ENCODE peak calls at places on chromosomes 12 and 14, in ten cellular contexts. I is stomach, Q is GM12878, B is K562, N is transverse colon, U is HL-60, A is sigmoid colon, C is HCT116, Y is endothelial cell of umbilical vein, Z is GM23338. T is an unnamed sample.

GRCh38 chr14:22598099-22598895 is at the start of gene ABHD4:
- DNase-seq in Y (peak), Q (no peak), Z (peak), U (peak), N (peak), A (peak), B (peak), I (peak), C (no peak), T (no peak)

GRCh38 chr12:73867147-73867546 is 670.5 kb upstream of the ATXN7L3B start:
- DNase-seq in I (no peak), Z (no peak), A (no peak), U (no peak), C (no peak), N (no peak), B (no peak), Q (no peak), Y (no peak), T (no peak)

GRCh38 chr12:56078427-56078826 is 1.5 kb upstream of the ERBB3 start:
- DNase-seq in Z (peak), I (no peak), N (no peak), U (no peak), B (no peak), A (no peak), Y (no peak), Q (no peak), C (no peak), T (no peak)

GRCh38 chr12:138898-139534 is 72.4 kb downstream of the IQSEC3 start:
- DNase-seq in Z (peak), Q (no peak), A (no peak), Y (no peak), U (no peak), C (no peak), B (no peak), N (no peak), I (no peak), T (no peak)

GRCh38 chr14:95564060-95564459 is 29.2 kb downstream of the GLRX5 start:
- DNase-seq in U (no peak), B (no peak), Z (no peak), C (no peak), A (no peak), Q (no peak), N (no peak), I (no peak), Y (no peak), T (no peak)

GRCh38 chr12:91127751-91128150 is 16.5 kb upstream of the LUM start:
- DNase-seq in C (no peak), B (no peak), I (no peak), N (no peak), Y (no peak), A (no peak), U (no peak), Q (no peak), Z (no peak), T (no peak)

GRCh38 chr14:20886091-20886490 is 5.1 kb upstream of the RNASE3 start:
- DNase-seq in I (no peak), A (no peak), C (no peak), Y (no peak), U (peak), B (no peak), Z (no peak), Q (no peak), N (no peak), T (no peak)

GRCh38 chr14:81446279-81447007 is 46.3 kb upstream of the STON2 start:
- DNase-seq in Z (peak), A (no peak), U (no peak), I (no peak), Y (no peak), C (no peak), B (no peak), N (no peak), Q (no peak), T (no peak)

GRCh38 chr14:85533821-85534271 is 3.9 kb downstream of the FLRT2 start:
- DNase-seq in Q (no peak), A (peak), N (no peak), C (no peak), Y (peak), U (no peak), I (no peak), Z (peak), B (no peak), T (no peak)

GRCh38 chr14:66511849-66512248 is 3.9 kb downstream of the GPHN start:
- DNase-seq in Y (no peak), A (no peak), Z (no peak), Q (no peak), B (no peak), I (no peak), C (no peak), N (no peak), U (no peak), T (no peak)

GRCh38 chr12:27525373-27525772 is 1.4 kb downstream of the PPFIBP1 start:
- DNase-seq in Q (no peak), N (no peak), Y (peak), Z (peak), A (peak), B (no peak), C (no peak), I (no peak), U (no peak), T (no peak)

GRCh38 chr12:54404061-54405004 is 14.7 kb downstream of the ITGA5 start:
- DNase-seq in U (peak), A (peak), N (peak), Z (peak), C (peak), B (peak), Y (peak), I (peak), Q (no peak), T (peak)

GRCh38 chr12:67811437-67812361 is 163.2 kb downstream of the DYRK2 start:
- DNase-seq in Z (no peak), B (no peak), U (no peak), C (no peak), A (no peak), Y (no peak), Q (no peak), N (no peak), I (no peak), T (no peak)

GRCh38 chr14:105912641-105913180 is 386.3 kb downstream of the TMEM121 start:
- DNase-seq in C (no peak), B (no peak), Z (no peak), U (no peak), I (no peak), A (no peak), Y (no peak), N (no peak), Q (no peak), T (no peak)

GRCh38 chr12:58803893-58804292 is 116.4 kb downstream of the LRIG3 start:
- DNase-seq in A (no peak), U (no peak), I (no peak), Z (no peak), Y (no peak), N (no peak), Q (no peak), B (no peak), C (no peak), T (no peak)

GRCh38 chr14:56207626-56208297 is 89.6 kb downstream of the PELI2 start:
- DNase-seq in N (peak), Q (no peak), Z (no peak), Y (no peak), U (no peak), A (no peak), C (no peak), I (no peak), B (no peak), T (no peak)

GRCh38 chr12:125092872-125093680 is 27.8 kb downstream of the AACS start:
- DNase-seq in A (no peak), Z (peak), N (peak), U (no peak), C (no peak), Y (no peak), B (peak), Q (no peak), I (peak), T (no peak)

GRCh38 chr14:105944632-105945610 is 418.5 kb downstream of the TMEM121 start:
- DNase-seq in Z (peak), Q (no peak), U (peak), A (peak), Y (no peak), C (peak), B (peak), I (peak), N (peak), T (peak)

GRCh38 chr14:63933110-63933509 is 80.3 kb downstream of the SYNE2 start:
- DNase-seq in I (no peak), N (no peak), C (no peak), Q (peak), Y (no peak), B (no peak), A (no peak), U (no peak), Z (no peak), T (no peak)

GRCh38 chr12:56599797-56600196 is 30.3 kb downstream of the BAZ2A start:
- DNase-seq in U (no peak), A (peak), Y (no peak), Z (no peak), B (no peak), I (no peak), Q (no peak), N (no peak), C (no peak), T (no peak)

GRCh38 chr12:53223391-53224267 is 8.4 kb downstream of the RARG start:
- DNase-seq in U (peak), N (no peak), Y (peak), C (no peak), A (peak), Q (no peak), B (peak), I (no peak), Z (peak), T (no peak)

GRCh38 chr14:38108681-38109080 is 99.0 kb upstream of the SSTR1 start:
- DNase-seq in Y (no peak), A (no peak), Q (no peak), N (no peak), Z (no peak), I (no peak), C (no peak), U (no peak), B (no peak), T (no peak)

GRCh38 chr12:93402333-93403311 is 24.9 kb downstream of the NUDT4 start:
- DNase-seq in B (no peak), U (no peak), Y (no peak), C (no peak), Z (no peak), I (no peak), A (no peak), Q (no peak), N (no peak), T (no peak)

GRCh38 chr12:53575502-53576264 is 50.5 kb downstream of the ATF7 start:
- DNase-seq in U (peak), I (no peak), Z (no peak), A (no peak), N (no peak), Q (no peak), B (peak), Y (no peak), C (no peak), T (no peak)

GRCh38 chr12:67624355-67624754 is 24.2 kb upstream of the DYRK2 start:
- DNase-seq in Y (no peak), Z (peak), Q (no peak), I (no peak), C (no peak), A (no peak), B (no peak), U (no peak), N (no peak), T (no peak)

GRCh38 chr12:104505095-104505819 is 48.5 kb downstream of the CHST11 start:
- DNase-seq in A (no peak), Q (peak), I (no peak), Y (peak), C (no peak), Z (no peak), B (no peak), U (no peak), N (peak), T (no peak)

GRCh38 chr12:3263282-3263681 is 186.1 kb downstream of the TSPAN9 start:
- DNase-seq in B (no peak), I (no peak), Z (no peak), C (no peak), A (no peak), Q (no peak), Y (no peak), U (no peak), N (no peak), T (no peak)

GRCh38 chr14:33943081-33943480 is 7.8 kb downstream of the EGLN3 start:
- DNase-seq in B (no peak), Z (no peak), I (peak), U (no peak), C (no peak), Q (no peak), A (no peak), Y (no peak), N (peak), T (no peak)

GRCh38 chr14:74712499-74713394 is at the start of the genes AREL1 and FCF1:
- DNase-seq in N (peak), I (peak), Y (peak), A (peak), U (peak), C (peak), Z (peak), Q (peak), B (peak), T (peak)

GRCh38 chr12:70240677-70241076 is 2.6 kb upstream of the CNOT2 start:
- DNase-seq in B (no peak), Z (no peak), C (no peak), Q (no peak), N (no peak), U (no peak), Y (no peak), I (no peak), A (no peak), T (no peak)

GRCh38 chr14:79465651-79466050 is 745.7 kb downstream of the DIO2 start:
- DNase-seq in C (no peak), I (no peak), N (no peak), U (no peak), Q (no peak), Z (no peak), B (no peak), A (no peak), Y (no peak), T (no peak)

GRCh38 chr12:40645361-40645760 is 46.9 kb upstream of the CNTN1 start:
- DNase-seq in B (no peak), U (no peak), A (no peak), I (no peak), N (no peak), Q (no peak), C (no peak), Z (no peak), Y (no peak), T (no peak)

GRCh38 chr14:68468437-68469207 is 324.2 kb downstream of the ZFP36L1 start:
- DNase-seq in Q (no peak), Y (peak), I (peak), Z (no peak), A (no peak), U (no peak), N (no peak), B (no peak), C (no peak), T (no peak)

GRCh38 chr14:49897965-49898364 is 5.1 kb downstream of the ARF6 start:
- DNase-seq in Q (no peak), I (peak), A (no peak), B (no peak), Y (no peak), N (no peak), C (no peak), U (no peak), Z (no peak), T (no peak)

GRCh38 chr12:68332726-68333630 is 816 bp upstream of the MDM1 start:
- DNase-seq in Q (no peak), I (no peak), U (no peak), N (no peak), Z (no peak), B (no peak), Y (no peak), A (no peak), C (no peak), T (no peak)

GRCh38 chr12:23950011-23950774 is 723 bp upstream of the SOX5 start:
- DNase-seq in Y (peak), C (no peak), U (no peak), Q (no peak), Z (peak), B (peak), N (no peak), A (no peak), I (no peak), T (no peak)
- TF ChIP-seq CTCF in Y (no peak), C (no peak), U (no peak), Q (no peak), Z (no peak), B (peak), N (no peak), A (peak), I (no peak), T (no peak)

GRCh38 chr12:16605666-16606116 is 271 bp downstream of the LMO3 start:
- DNase-seq in Z (peak), I (no peak), B (no peak), U (no peak), N (no peak), C (no peak), Y (peak), Q (no peak), A (peak), T (no peak)
- H3K27ac ChIP-seq in Z (no peak), I (peak), B (no peak), U (no peak), N (peak), C (no peak), Y (no peak), Q (no peak), A (peak), T (no peak)

GRCh38 chr12:109732321-109733305 is 19.0 kb downstream of the FAM222A start:
- DNase-seq in N (peak), Y (no peak), A (peak), I (peak), Q (no peak), U (no peak), Z (no peak), C (no peak), B (no peak), T (no peak)

GRCh38 chr12:109735051-109735521 is 21.5 kb downstream of the FAM222A start:
- DNase-seq in A (peak), C (no peak), B (no peak), Q (no peak), U (no peak), N (no peak), Y (no peak), I (peak), Z (no peak), T (no peak)

GRCh38 chr12:109735825-109736551 is 22.4 kb downstream of the FAM222A start:
- DNase-seq in Y (no peak), Q (no peak), C (no peak), I (peak), A (peak), N (peak), Z (no peak), B (no peak), U (no peak), T (no peak)

GRCh38 chr12:109736552-109737108 is 23.0 kb downstream of the FAM222A start:
- DNase-seq in Q (no peak), B (peak), Z (peak), C (no peak), N (no peak), U (no peak), I (peak), Y (peak), A (peak), T (no peak)

GRCh38 chr12:109734219-109735000 is 20.8 kb downstream of the FAM222A start:
- DNase-seq in U (no peak), I (peak), C (no peak), Z (peak), Y (no peak), B (no peak), Q (no peak), A (peak), N (peak), T (no peak)
- TF ChIP-seq POLR2AphosphoS5 in U (no peak), I (no peak), C (no peak), Z (no peak), Y (no peak), B (no peak), Q (no peak), A (no peak), N (no peak), T (no peak)

GRCh38 chr12:47772094-47772660 is 861 bp upstream of the SLC48A1 start:
- DNase-seq in B (no peak), Y (no peak), N (no peak), Q (no peak), I (no peak), A (no peak), Z (no peak), U (no peak), C (no peak), T (no peak)

GRCh38 chr12:47773858-47774580 is 981 bp downstream of the SLC48A1 start:
- DNase-seq in Y (no peak), I (no peak), N (no peak), Z (no peak), A (no peak), Q (no peak), C (no peak), U (peak), B (peak), T (no peak)

GRCh38 chr12:47774664-47775063 is 1.6 kb downstream of the SLC48A1 start:
- DNase-seq in Z (no peak), U (no peak), Q (no peak), C (no peak), N (no peak), B (peak), I (no peak), Y (no peak), A (peak), T (no peak)

GRCh38 chr12:47772738-47773061 is 338 bp upstream of the SLC48A1 start:
- DNase-seq in Q (no peak), A (no peak), I (no peak), C (no peak), U (no peak), Y (no peak), B (no peak), Z (no peak), N (no peak), T (no peak)

DNA sequence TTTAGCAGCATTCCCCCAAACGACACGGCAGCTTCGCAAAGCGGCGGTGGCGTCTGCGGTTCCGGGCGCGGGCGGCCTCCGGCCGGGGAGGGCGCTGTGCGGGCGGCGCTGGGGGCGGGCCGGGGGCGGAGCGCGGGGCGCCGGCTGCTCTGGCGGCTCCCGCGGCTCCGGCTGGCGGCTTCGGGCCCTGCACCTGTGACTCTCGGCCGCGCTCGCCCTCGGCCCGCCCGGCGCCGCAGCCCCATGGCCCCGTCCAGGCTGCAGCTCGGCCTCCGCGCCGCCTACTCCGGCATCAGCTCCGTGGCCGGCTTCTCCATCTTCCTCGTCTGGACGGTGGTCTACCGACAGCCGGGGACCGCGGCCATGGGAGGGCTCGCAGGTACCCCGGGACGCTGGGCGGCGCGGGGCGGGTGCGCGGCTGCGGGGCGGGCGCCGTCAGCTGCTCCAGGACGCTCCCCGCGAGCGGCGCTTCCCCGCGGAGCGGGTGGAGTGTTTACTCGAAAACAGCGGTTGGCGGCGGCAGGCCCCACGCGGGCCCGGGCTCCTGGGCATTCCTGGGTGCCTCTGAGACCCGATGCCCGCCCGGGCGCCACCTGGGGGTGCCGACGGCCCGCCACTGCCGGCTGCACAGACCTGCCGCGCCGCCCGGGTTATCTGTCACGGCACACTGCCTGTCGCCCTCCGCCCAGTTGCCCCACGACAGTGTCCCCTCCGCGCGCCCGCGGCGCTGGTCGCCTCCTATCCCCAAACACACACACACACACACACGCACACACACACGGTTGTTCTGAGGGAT is at the start of gene SLC48A1:
- DNase-seq in I (peak), U (peak), C (no peak), N (peak), A (peak), Z (peak), Y (peak), B (peak), Q (no peak), T (no peak)
- TF ChIP-seq CTCF in I (peak), U (no peak), C (peak), N (peak), A (peak), Z (peak), Y (peak), B (no peak), Q (peak), T (peak)

DNA sequence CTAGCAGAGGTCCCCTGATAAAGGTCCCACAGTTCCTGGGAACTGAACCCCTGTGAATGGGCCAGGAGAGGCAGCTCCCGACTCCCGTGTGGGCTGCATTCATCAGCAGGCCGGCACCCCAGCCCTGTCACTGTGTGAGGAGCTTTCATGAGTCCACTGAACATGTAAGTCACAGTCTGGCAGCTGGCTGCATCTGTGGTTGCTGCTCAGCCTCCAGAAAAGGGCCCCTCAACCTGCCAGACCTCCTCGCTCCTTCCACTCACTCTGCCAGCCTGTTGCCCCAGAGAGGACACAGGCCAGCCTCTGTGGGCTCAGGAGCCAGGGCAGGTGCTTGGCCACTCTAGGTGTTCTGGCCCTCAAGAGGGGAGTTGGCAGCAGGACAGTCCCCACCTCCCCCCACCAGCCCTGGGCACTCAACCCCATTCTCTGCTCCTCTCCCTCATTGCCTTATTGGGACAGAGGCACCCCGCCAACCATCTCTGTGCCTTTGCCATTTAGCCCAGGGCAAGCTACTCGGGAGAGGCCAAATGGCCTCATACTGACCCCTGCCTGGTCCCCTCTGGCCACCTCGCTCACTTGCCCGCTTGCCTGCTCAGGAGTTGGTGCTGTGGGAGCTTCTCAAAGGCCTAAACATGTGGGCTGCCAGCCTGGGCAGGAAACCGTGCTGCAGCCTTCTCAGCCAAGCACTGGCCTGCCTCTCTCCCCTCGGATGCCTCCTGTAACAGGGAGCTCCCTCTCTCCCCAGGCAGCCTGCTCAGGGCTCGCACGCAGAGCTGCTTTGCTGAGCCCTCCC is 1.9 kb downstream of the RTL1 start:
- DNase-seq in Y (no peak), A (peak), I (no peak), Z (no peak), U (no peak), Q (no peak), N (no peak), B (no peak), C (no peak), T (no peak)
- H3K27ac ChIP-seq in Y (no peak), A (no peak), I (no peak), Z (no peak), U (no peak), Q (no peak), N (no peak), B (no peak), C (no peak), T (no peak)